ENCODE peak calls at places on chromosome 17, in four cellular contexts. H, T, D and C are unnamed samples.

GRCh38 chr17:82524540-82524939 is 5.0 kb downstream of the FOXK2 start:
- DNase-seq in T (no peak), H (no peak), D (no peak), C (no peak)

GRCh38 chr17:67682196-67682595 is 35.5 kb upstream of the NOL11 start:
- DNase-seq in T (no peak), H (no peak), D (no peak), C (no peak)

GRCh38 chr17:79809530-79810137 is 12.8 kb upstream of the CBX8 start:
- DNase-seq in H (no peak), D (no peak), T (no peak), C (no peak)

GRCh38 chr17:41539979-41540701 is 12.0 kb upstream of the KRT19 start:
- DNase-seq in T (no peak), D (no peak), H (no peak), C (no peak)

GRCh38 chr17:50833396-50834125 is 1.8 kb upstream of the WFIKKN2 start:
- DNase-seq in H (no peak), T (no peak), D (no peak), C (no peak)

GRCh38 chr17:76594676-76595075 is 9.0 kb upstream of the ST6GALNAC2 start:
- DNase-seq in T (no peak), D (no peak), H (no peak), C (no peak)

GRCh38 chr17:71482625-71483024 is 638.2 kb upstream of the SOX9 start:
- DNase-seq in H (no peak), D (no peak), T (no peak), C (no peak)

GRCh38 chr17:59329558-59330313 is 1.7 kb upstream of the YPEL2 start:
- DNase-seq in D (peak), T (peak), H (peak), C (peak)

GRCh38 chr17:8649157-8650118 is 18.9 kb upstream of the MYH10 start:
- DNase-seq in H (no peak), T (no peak), D (no peak), C (no peak)

GRCh38 chr17:81511550-81511799 is 1.1 kb downstream of the ACTG1 start:
- DNase-seq in H (no peak), D (no peak), T (no peak), C (no peak)

GRCh38 chr17:16935786-16936185 is 36.1 kb downstream of the TNFRSF13B start:
- DNase-seq in T (no peak), H (no peak), D (peak), C (no peak)

GRCh38 chr17:60442271-60443201 is 20.2 kb downstream of the CHCT1 start:
- DNase-seq in D (no peak), T (no peak), H (no peak), C (peak)

GRCh38 chr17:75822119-75822799 is 21.9 kb downstream of the UNC13D start:
- DNase-seq in T (no peak), H (no peak), D (no peak), C (no peak)

GRCh38 chr17:49836111-49837030 is 11.5 kb downstream of the TAC4 start:
- DNase-seq in T (no peak), D (no peak), H (no peak), C (peak)

GRCh38 chr17:80264048-80264792 is 3.6 kb downstream of the RNF213 start:
- DNase-seq in H (no peak), D (no peak), T (peak), C (no peak)

GRCh38 chr17:17119533-17119932 is 77.3 kb downstream of the MPRIP start:
- DNase-seq in D (no peak), T (no peak), H (no peak), C (no peak)

GRCh38 chr17:2137342-2138098 is 82.6 kb downstream of the HIC1 start:
- DNase-seq in D (peak), H (no peak), T (no peak), C (peak)

GRCh38 chr17:67528751-67529436 is 151.8 kb downstream of the PITPNC1 start:
- DNase-seq in H (peak), T (peak), D (peak), C (peak)

GRCh38 chr17:15398291-15398690 is 56.9 kb upstream of the TEKT3 start:
- DNase-seq in D (no peak), H (no peak), T (no peak), C (peak)

GRCh38 chr17:74042744-74043486 is 160.6 kb upstream of the RPL38 start:
- DNase-seq in T (no peak), D (no peak), H (peak), C (peak)

GRCh38 chr17:10117085-10117484 is 81.3 kb downstream of the GAS7 start:
- DNase-seq in T (no peak), D (no peak), H (no peak), C (peak)

GRCh38 chr17:80931421-80932265 is 60.0 kb upstream of the CHMP6 start:
- DNase-seq in D (peak), H (no peak), T (peak), C (peak)

GRCh38 chr17:33871720-33872535 is 383.2 kb upstream of the CCL2 start:
- DNase-seq in H (no peak), T (no peak), D (no peak), C (peak)

GRCh38 chr17:2421315-2422147 is 20.7 kb upstream of the MNT start:
- DNase-seq in T (no peak), H (no peak), D (peak), C (peak)

GRCh38 chr17:62083651-62084050 is 18.6 kb upstream of the MED13 start:
- DNase-seq in D (no peak), H (no peak), T (no peak), C (no peak)

GRCh38 chr17:4908301-4908700 is 5.4 kb upstream of the CHRNE start:
- DNase-seq in T (no peak), D (peak), H (no peak), C (peak)

GRCh38 chr17:70308619-70309018 is 139.3 kb downstream of the KCNJ2 start:
- DNase-seq in H (no peak), T (no peak), D (no peak), C (no peak)

GRCh38 chr17:65365209-65365608 is 196.2 kb downstream of the AXIN2 start:
- DNase-seq in T (no peak), H (no peak), D (no peak), C (no peak)

GRCh38 chr17:33166472-33166871 is 126.6 kb downstream of the ASIC2 start:
- DNase-seq in H (no peak), T (no peak), D (no peak), C (no peak)

GRCh38 chr17:51000835-51001638 is 119.6 kb downstream of the SPAG9 start:
- DNase-seq in T (no peak), H (peak), D (no peak), C (peak)

GRCh38 chr17:45896803-45897693 is 2.7 kb downstream of the MAPT start:
- DNase-seq in H (no peak), D (peak), T (no peak), C (peak)

GRCh38 chr17:15298176-15298575 is 33.0 kb upstream of the PMP22 start:
- DNase-seq in T (no peak), D (no peak), H (no peak), C (no peak)

GRCh38 chr17:51435641-51436091 is 175.3 kb downstream of the UTP18 start:
- DNase-seq in T (peak), D (peak), H (peak), C (peak)

GRCh38 chr17:35103271-35103670 is 16.4 kb downstream of the RAD51D start:
- DNase-seq in T (no peak), D (no peak), H (no peak), C (no peak)

GRCh38 chr17:16215002-16215272 is 397 bp downstream of the NCOR1 start:
- DNase-seq in H (no peak), T (peak), D (peak), C (peak)

GRCh38 chr17:19348081-19348650 is 14.4 kb downstream of the B9D1 start:
- DNase-seq in T (no peak), D (no peak), H (no peak), C (no peak)

GRCh38 chr17:75614006-75614405 is 19.2 kb upstream of the SMIM5 start:
- DNase-seq in T (no peak), H (no peak), D (peak), C (peak)

GRCh38 chr17:63419949-63420867 is 25.9 kb downstream of the CYB561 start:
- DNase-seq in D (no peak), T (peak), H (no peak), C (no peak)